ENCODE peak calls at places on chromosome X, in ten cellular contexts. P is WTC11, E is astrocyte of the spinal cord, D is endothelial cell, Y is heart right ventricle, B is transverse colon, F is bronchial epithelial cell, Q is activated B cell treated with CpG ODN at 0.5 μM for 24 hours, Z is neural crest cell, V is colonic mucosa. U is an unnamed sample.

GRCh38 chrX:105564536-105564935 is 257.8 kb upstream of the NRK start:
- DNase-seq in P (no peak), E (peak), D (no peak), Y (no peak), B (no peak), F (peak), Q (no peak), Z (no peak), V (no peak), U (peak)

GRCh38 chrX:44306336-44306735 is 37.1 kb downstream of the EFHC2 start:
- DNase-seq in P (no peak), E (peak), D (no peak), Y (no peak), B (peak), F (peak), Q (no peak), Z (no peak), V (peak), U (peak)

GRCh38 chrX:44244008-44244407 is 99.5 kb downstream of the EFHC2 start:
- DNase-seq in P (no peak), E (peak), D (no peak), Y (no peak), B (no peak), F (peak), Q (no peak), Z (no peak), V (no peak), U (peak)

GRCh38 chrX:25020391-25021131 is 4.8 kb upstream of the ARX start:
- DNase-seq in P (peak), E (no peak), D (peak), Y (no peak), B (no peak), F (no peak), Q (no peak), Z (peak), V (no peak), U (peak)

GRCh38 chrX:72272868-72273267 is 4.2 kb downstream of the RPS4X start:
- DNase-seq in P (no peak), E (peak), D (no peak), Y (no peak), B (no peak), F (peak), Q (no peak), Z (no peak), V (no peak), U (peak)

GRCh38 chrX:17520206-17520605 is 145.2 kb downstream of the NHS start:
- DNase-seq in P (no peak), E (no peak), D (no peak), Y (no peak), B (no peak), F (no peak), Q (no peak), Z (no peak), V (no peak), U (no peak)

GRCh38 chrX:2782171-2782570 is 30.3 kb downstream of the XG start:
- DNase-seq in P (no peak), E (no peak), D (no peak), Y (no peak), B (no peak), F (no peak), Q (no peak), Z (no peak), V (no peak), U (no peak)

GRCh38 chrX:63408050-63408449 is 56.9 kb upstream of the SPIN4 start:
- DNase-seq in P (no peak), E (no peak), D (no peak), Y (no peak), B (no peak), F (no peak), Q (no peak), Z (no peak), V (no peak), U (no peak)

GRCh38 chrX:73863268-73863667 is 300.3 kb downstream of the CHIC1 start:
- DNase-seq in P (no peak), E (no peak), D (no peak), Y (no peak), B (no peak), F (no peak), Q (no peak), Z (no peak), V (no peak), U (no peak)

GRCh38 chrX:137926090-137926489 is 360.2 kb downstream of the ZIC3 start:
- DNase-seq in P (peak), E (peak), D (peak), Y (no peak), B (no peak), F (peak), Q (no peak), Z (no peak), V (no peak), U (peak)

GRCh38 chrX:151015684-151016083 is 32.5 kb downstream of the HMGB3 start:
- DNase-seq in P (no peak), E (no peak), D (no peak), Y (no peak), B (no peak), F (no peak), Q (no peak), Z (no peak), V (no peak), U (no peak)

DNA sequence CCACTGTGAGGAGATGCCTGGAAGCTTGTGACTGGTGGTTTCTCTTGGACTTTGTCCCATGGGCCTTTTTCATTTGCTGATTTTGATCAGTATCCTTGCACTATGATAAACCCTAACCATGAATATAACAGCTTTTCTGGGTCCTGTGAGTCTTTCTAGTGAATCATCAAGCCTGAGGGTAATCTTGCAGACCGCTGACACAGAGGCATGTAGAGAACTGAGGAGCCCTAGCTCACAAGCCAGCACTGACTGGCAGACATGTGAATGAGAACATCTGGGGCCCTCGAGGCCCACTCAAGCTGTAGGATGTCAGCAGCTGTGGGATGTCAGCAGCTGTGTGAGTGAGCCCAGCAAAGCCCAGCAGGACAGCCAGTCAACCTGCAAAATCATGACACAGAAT is 36.7 kb downstream of the HMGB3 start:
- DNase-seq in P (no peak), E (no peak), D (no peak), Y (no peak), B (no peak), F (peak), Q (no peak), Z (no peak), V (no peak), U (peak)
- TF ChIP-seq CTCF in P (no peak), E (no peak), D (no peak), Y (no peak), B (no peak), F (no peak), Q (no peak), Z (no peak), V (no peak), U (no peak)

DNA sequence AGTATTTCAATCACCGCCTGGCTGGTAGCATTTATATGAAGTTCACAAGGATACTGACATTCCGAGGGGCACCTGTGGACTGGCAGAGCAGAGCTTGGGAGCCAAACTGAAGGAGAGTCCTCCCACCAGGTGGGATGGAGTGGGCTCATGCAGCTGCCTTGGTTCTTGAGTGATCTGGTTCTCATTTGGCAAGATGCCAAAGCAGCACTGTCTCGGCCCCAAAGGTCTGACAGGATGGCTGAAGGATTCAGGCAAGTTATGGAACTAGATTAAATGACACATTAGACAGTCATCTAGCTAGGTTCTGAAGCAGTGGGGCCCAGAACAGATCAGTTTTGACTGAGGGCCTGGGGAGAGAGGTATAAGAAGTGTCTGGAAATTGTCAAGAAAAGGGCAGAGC is 3.2 kb downstream of the FGF16 start:
- DNase-seq in P (no peak), E (no peak), D (no peak), Y (no peak), B (no peak), F (no peak), Q (no peak), Z (no peak), V (no peak), U (no peak)
- TF ChIP-seq CTCF in P (no peak), E (no peak), D (no peak), Y (no peak), B (no peak), F (no peak), Q (no peak), Z (no peak), V (no peak), U (no peak)

GRCh38 chrX:129346574-129346973 is 176.7 kb downstream of the SMARCA1 start:
- DNase-seq in P (no peak), E (no peak), D (no peak), Y (no peak), B (no peak), F (no peak), Q (no peak), Z (no peak), V (no peak), U (no peak)

GRCh38 chrX:129347291-129347690 is 176.0 kb downstream of the SMARCA1 start:
- DNase-seq in P (peak), E (no peak), D (no peak), Y (no peak), B (no peak), F (no peak), Q (no peak), Z (no peak), V (no peak), U (no peak)
- TF ChIP-seq CTCF in P (peak), E (peak), D (peak), Y (no peak), B (no peak), F (no peak), Q (no peak), Z (peak), V (no peak), U (no peak)

GRCh38 chrX:45553417-45553816 is 352.7 kb upstream of the DIPK2B start:
- DNase-seq in P (no peak), E (no peak), D (no peak), Y (no peak), B (no peak), F (no peak), Q (no peak), Z (no peak), V (no peak), U (no peak)

GRCh38 chrX:45557390-45557789 is 356.7 kb upstream of the DIPK2B start:
- DNase-seq in P (no peak), E (no peak), D (no peak), Y (no peak), B (no peak), F (peak), Q (no peak), Z (no peak), V (no peak), U (peak)
- TF ChIP-seq CTCF in P (no peak), E (no peak), D (no peak), Y (no peak), B (no peak), F (no peak), Q (no peak), Z (no peak), V (no peak), U (peak)

U was measured in MCF 10A.